ENCODE peak calls at places on chromosomes 1 and 21, in five cellular contexts. D is tibial nerve; C is CD8-positive, alpha-beta T cell; K is keratinocyte; Q is mesendoderm. G is an unnamed sample.

GRCh38 chr21:42839271-42840231 is 39.8 kb downstream of the WDR4 start:
- DNase-seq in D (peak), C (no peak), K (no peak), Q (no peak), G (no peak)

GRCh38 chr1:96362623-96363022 is 359.0 kb upstream of the PTBP2 start:
- DNase-seq in D (no peak), C (no peak), K (peak), Q (no peak), G (peak)

GRCh38 chr1:27366113-27366410 is 699 bp downstream of the MAP3K6 start:
- DNase-seq in D (peak), C (peak), K (no peak), Q (peak), G (no peak)

GRCh38 chr1:154221815-154222081 is 993 bp downstream of the UBAP2L start:
- DNase-seq in D (no peak), C (no peak), K (no peak), Q (peak), G (no peak)

GRCh38 chr1:110677016-110677415 is 2.3 kb upstream of the KCNA3 start:
- DNase-seq in D (no peak), C (no peak), K (no peak), Q (no peak), G (no peak)

GRCh38 chr1:7783178-7783711 is 846 bp upstream of the PER3 start:
- DNase-seq in D (peak), C (no peak), K (no peak), Q (peak), G (no peak)

GRCh38 chr1:195237161-195237889 is 1370.9 kb downstream of the KCNT2 start:
- DNase-seq in D (no peak), C (no peak), K (no peak), Q (no peak), G (no peak)

GRCh38 chr1:237888143-237888542 is 2.6 kb downstream of the ZP4 start:
- DNase-seq in D (no peak), C (no peak), K (no peak), Q (no peak), G (peak)

GRCh38 chr1:63643926-63644325 is 50.7 kb downstream of the PGM1 start:
- DNase-seq in D (no peak), C (no peak), K (no peak), Q (peak), G (no peak)

GRCh38 chr1:171788696-171789095 is 7.2 kb downstream of the METTL13 start:
- DNase-seq in D (no peak), C (no peak), K (no peak), Q (no peak), G (peak)

GRCh38 chr1:32321712-32322291 is 14.2 kb downstream of the MARCKSL1 start:
- DNase-seq in D (no peak), C (no peak), K (no peak), Q (no peak), G (no peak)

GRCh38 chr1:193905288-193906085 is 719.1 kb upstream of the B3GALT2 start:
- DNase-seq in D (no peak), C (no peak), K (no peak), Q (no peak), G (no peak)

GRCh38 chr1:176717052-176717754 is 254.2 kb downstream of the PAPPA2 start:
- DNase-seq in D (no peak), C (no peak), K (no peak), Q (peak), G (no peak)

GRCh38 chr1:179048339-179049124 is 22.8 kb downstream of the FAM20B start:
- DNase-seq in D (no peak), C (no peak), K (no peak), Q (no peak), G (no peak)

GRCh38 chr1:207022996-207023679 is 9.4 kb downstream of the C1orf116 start:
- DNase-seq in D (no peak), C (no peak), K (no peak), Q (no peak), G (no peak)

GRCh38 chr1:17098440-17099317 is 20.6 kb downstream of the PADI2 start:
- DNase-seq in D (no peak), C (no peak), K (no peak), Q (no peak), G (no peak)

GRCh38 chr1:33348676-33349080 is 27.8 kb upstream of the A3GALT2 start:
- DNase-seq in D (no peak), C (no peak), K (no peak), Q (no peak), G (no peak)

GRCh38 chr1:78009836-78010235 is 5.1 kb downstream of the DNAJB4 start:
- DNase-seq in D (no peak), C (no peak), K (no peak), Q (no peak), G (no peak)

GRCh38 chr1:7224081-7224534 is 438.9 kb downstream of the CAMTA1 start:
- DNase-seq in D (no peak), C (no peak), K (no peak), Q (no peak), G (no peak)

GRCh38 chr1:14969006-14969405 is 184.5 kb upstream of the TMEM51 start:
- DNase-seq in D (no peak), C (peak), K (no peak), Q (no peak), G (no peak)

GRCh38 chr21:38993561-38993960 is 187.8 kb downstream of the ETS2 start:
- DNase-seq in D (no peak), C (no peak), K (peak), Q (no peak), G (peak)

GRCh38 chr1:171943973-171944561 is 102.8 kb downstream of the DNM3 start:
- DNase-seq in D (no peak), C (no peak), K (no peak), Q (no peak), G (no peak)

GRCh38 chr21:34609951-34610549 is 4.9 kb downstream of the RCAN1 start:
- DNase-seq in D (no peak), C (no peak), K (no peak), Q (no peak), G (no peak)

GRCh38 chr1:20149601-20150325 is 10.6 kb downstream of the PLA2G2F start:
- DNase-seq in D (no peak), C (no peak), K (no peak), Q (no peak), G (no peak)

GRCh38 chr21:35720065-35720810 is 340.1 kb downstream of the SETD4 start:
- DNase-seq in D (no peak), C (no peak), K (no peak), Q (no peak), G (no peak)

GRCh38 chr1:178684542-178685000 is 40.5 kb upstream of the RALGPS2 start:
- DNase-seq in D (no peak), C (no peak), K (peak), Q (no peak), G (peak)

GRCh38 chr1:107626075-107626796 is 338.7 kb downstream of the VAV3 start:
- DNase-seq in D (no peak), C (no peak), K (no peak), Q (no peak), G (no peak)

GRCh38 chr1:36203554-36204346 is 20.5 kb upstream of the THRAP3 start:
- DNase-seq in D (no peak), C (no peak), K (no peak), Q (peak), G (no peak)

GRCh38 chr21:41770901-41771624 is 4.2 kb upstream of the RIPK4 start:
- DNase-seq in D (no peak), C (no peak), K (no peak), Q (no peak), G (no peak)
- H3K27ac ChIP-seq in D (no peak), C (no peak), K (no peak), Q (no peak), G (no peak)

GRCh38 chr1:201795066-201795465 is 33.9 kb upstream of the IPO9 start:
- DNase-seq in D (no peak), C (no peak), K (no peak), Q (peak), G (no peak)

GRCh38 chr1:201791051-201791774 is 37.7 kb upstream of the IPO9 start:
- DNase-seq in D (no peak), C (no peak), K (no peak), Q (no peak), G (no peak)

GRCh38 chr1:201793306-201793925 is 35.5 kb upstream of the IPO9 start:
- DNase-seq in D (no peak), C (no peak), K (no peak), Q (no peak), G (no peak)

GRCh38 chr1:201791775-201792166 is 37.2 kb upstream of the IPO9 start:
- DNase-seq in D (no peak), C (no peak), K (no peak), Q (no peak), G (no peak)

DNA sequence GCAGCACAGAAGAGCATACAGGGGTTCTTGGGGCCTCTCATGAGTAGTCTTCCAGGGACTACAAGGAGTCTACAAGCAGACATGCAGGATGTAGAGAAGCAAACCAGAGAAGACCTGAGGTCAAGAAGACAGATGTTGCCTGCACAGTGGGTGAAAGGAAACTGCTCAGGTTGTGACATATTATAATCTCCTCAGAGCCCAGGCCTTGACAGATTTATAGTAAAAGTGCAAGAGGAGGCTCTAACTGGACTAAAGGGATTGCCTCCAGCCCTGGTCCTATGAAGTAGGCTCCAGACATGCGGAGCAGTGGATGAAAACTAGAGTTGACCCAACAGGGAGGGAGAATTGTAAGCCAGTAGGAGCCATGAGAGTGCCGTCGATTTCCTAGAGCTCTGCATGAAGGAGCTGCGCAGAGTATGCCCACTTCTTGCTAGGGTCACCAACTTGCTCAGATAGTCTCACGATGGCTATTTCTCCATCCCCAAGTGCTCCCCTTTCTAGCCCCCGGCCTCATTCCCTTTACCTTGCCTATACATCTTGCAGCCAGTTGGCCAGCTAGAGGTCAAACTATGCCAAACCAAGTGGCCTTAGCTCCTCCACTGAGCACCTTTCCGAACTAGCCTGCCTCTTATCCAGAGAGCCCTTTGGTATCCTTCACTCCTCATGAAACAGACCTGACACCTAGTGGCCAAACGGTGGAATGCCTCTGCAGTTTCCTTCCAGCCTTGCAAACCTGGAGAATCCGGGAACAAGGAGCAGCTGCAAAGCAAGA is 36.2 kb upstream of the IPO9 start:
- DNase-seq in D (peak), C (peak), K (peak), Q (peak), G (no peak)
- H3K27ac ChIP-seq in D (peak), C (no peak), K (no peak), Q (no peak), G (no peak)

DNA sequence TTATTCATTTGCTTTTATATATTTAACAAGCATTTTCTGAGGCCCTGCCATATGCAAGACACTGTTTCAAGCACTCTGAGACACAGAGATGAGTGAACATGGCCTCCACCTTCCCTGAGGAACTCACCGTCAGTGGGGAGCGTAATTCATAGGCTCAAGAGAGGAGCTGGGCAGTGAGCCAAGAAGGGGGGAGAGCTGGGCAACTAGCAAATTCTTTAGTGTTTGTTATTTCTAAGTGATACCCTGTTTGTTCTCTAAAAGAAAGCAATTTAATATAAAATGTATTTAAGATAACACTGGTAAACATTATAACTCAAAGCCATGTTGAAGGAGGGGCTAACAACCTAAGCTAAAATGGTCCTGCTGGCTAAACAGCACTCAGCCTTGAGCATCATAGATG is 119.2 kb upstream of the NGF start:
- DNase-seq in D (no peak), C (no peak), K (no peak), Q (no peak), G (no peak)
- H3K27ac ChIP-seq in D (no peak), C (no peak), K (no peak), Q (no peak), G (no peak)

GRCh38 chr1:159000070-159000409 is 9.7 kb upstream of the IFI16 start:
- DNase-seq in D (no peak), C (no peak), K (no peak), Q (no peak), G (no peak)

GRCh38 chr1:158998037-158998780 is 11.5 kb upstream of the IFI16 start:
- DNase-seq in D (no peak), C (no peak), K (no peak), Q (no peak), G (no peak)

GRCh38 chr1:158998781-158999161 is 10.9 kb upstream of the IFI16 start:
- DNase-seq in D (peak), C (peak), K (no peak), Q (peak), G (no peak)

GRCh38 chr1:158999301-159000069 is 10.2 kb upstream of the IFI16 start:
- DNase-seq in D (peak), C (no peak), K (no peak), Q (peak), G (no peak)

GRCh38 chr1:158996998-158997397 is 12.7 kb upstream of the IFI16 start:
- DNase-seq in D (no peak), C (no peak), K (no peak), Q (no peak), G (no peak)
- H3K27ac ChIP-seq in D (no peak), C (no peak), K (no peak), Q (no peak), G (no peak)

DNA sequence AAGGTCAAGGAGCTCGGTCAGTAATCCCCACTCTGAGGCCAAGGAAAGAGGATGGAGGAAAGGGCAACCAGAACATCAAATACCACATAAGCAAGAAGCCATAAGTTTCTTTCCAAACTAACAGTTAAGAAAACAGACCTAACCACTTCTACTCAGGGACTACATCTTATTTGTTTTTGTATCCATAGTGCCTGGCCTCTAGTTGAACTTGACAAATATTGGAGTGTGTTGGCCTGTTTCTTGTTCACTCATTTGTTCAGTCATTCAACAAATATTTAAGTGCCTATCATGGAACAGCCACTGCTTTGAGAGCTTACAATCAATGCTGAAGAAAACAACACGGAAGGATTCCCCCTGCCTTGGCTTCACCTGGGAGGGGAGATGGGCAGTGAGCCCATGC is 69.7 kb downstream of the ST6GALNAC3 start:
- DNase-seq in D (no peak), C (no peak), K (no peak), Q (no peak), G (no peak)
- H3K27ac ChIP-seq in D (no peak), C (no peak), K (no peak), Q (no peak), G (no peak)

GRCh38 chr1:12006167-12006921 is 13.0 kb upstream of the MIIP start:
- DNase-seq in D (no peak), C (no peak), K (no peak), Q (peak), G (no peak)

GRCh38 chr1:12005488-12006166 is 13.7 kb upstream of the MIIP start:
- DNase-seq in D (no peak), C (no peak), K (no peak), Q (no peak), G (no peak)

GRCh38 chr1:12009318-12010001 is 9.8 kb upstream of the MIIP start:
- DNase-seq in D (no peak), C (no peak), K (no peak), Q (no peak), G (no peak)

GRCh38 chr1:12003762-12004161 is 15.5 kb upstream of the MIIP start:
- DNase-seq in D (no peak), C (no peak), K (no peak), Q (no peak), G (no peak)

DNA sequence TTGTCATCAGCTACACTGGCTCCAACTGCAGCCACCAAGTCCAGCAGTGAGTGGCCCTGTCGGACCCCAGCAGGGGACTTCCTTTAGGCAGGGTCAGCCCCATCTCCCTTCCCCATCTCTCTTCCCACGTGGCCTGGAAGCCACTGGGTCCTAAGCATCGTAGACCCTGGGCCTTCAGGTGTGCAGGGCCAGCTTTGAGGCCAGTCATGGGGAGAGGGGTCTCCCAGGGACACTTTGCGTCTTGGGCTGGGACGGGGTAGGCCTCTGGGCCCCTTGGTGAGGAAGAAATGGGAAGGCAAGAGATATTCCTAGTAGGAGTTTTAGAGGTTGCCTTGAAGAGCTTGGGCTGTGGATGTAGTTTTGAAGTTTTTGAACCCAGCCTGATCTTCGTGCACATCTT is 12.1 kb upstream of the MIIP start:
- DNase-seq in D (no peak), C (no peak), K (no peak), Q (no peak), G (no peak)
- H3K27ac ChIP-seq in D (no peak), C (no peak), K (no peak), Q (no peak), G (no peak)